ENCODE peak calls at places on chromosomes 11 and 22, in seven cellular contexts. I is astrocyte of the cerebellum, G is A673, Z is lower leg skin, B is endothelial cell, F is cardiac fibroblast, R is GM20000. Q is an unnamed sample.

GRCh38 chr22:31607696-31608095 is 54.3 kb downstream of the PISD start:
- DNase-seq in G (no peak), F (no peak), B (no peak), I (no peak), Z (no peak), R (no peak), Q (no peak)

GRCh38 chr11:111819161-111820058 is 52.0 kb downstream of the ALG9 start:
- DNase-seq in I (peak), G (peak), R (no peak), Z (no peak), F (peak), B (no peak), Q (no peak)

GRCh38 chr11:44621140-44621681 is 55.7 kb downstream of the CD82 start:
- DNase-seq in R (peak), G (peak), F (peak), Z (peak), B (peak), I (no peak), Q (peak)

GRCh38 chr11:16612801-16613400 is 125.5 kb upstream of the C11orf58 start:
- DNase-seq in I (no peak), B (peak), F (no peak), G (peak), Z (no peak), R (peak), Q (no peak)

GRCh38 chr11:75219869-75220268 is 20.7 kb upstream of the TPBGL start:
- DNase-seq in I (no peak), Z (no peak), G (no peak), R (no peak), F (no peak), B (no peak), Q (no peak)

GRCh38 chr11:119130662-119131061 is 9.3 kb downstream of the HINFP start:
- DNase-seq in Z (no peak), R (no peak), I (no peak), F (peak), B (no peak), G (no peak), Q (no peak)

GRCh38 chr11:72217856-72218745 is 1.5 kb downstream of the FOLR2 start:
- DNase-seq in G (no peak), Z (no peak), R (no peak), F (no peak), B (no peak), I (no peak), Q (no peak)

GRCh38 chr22:31102441-31103081 is 4.8 kb downstream of the SELENOM start:
- DNase-seq in G (no peak), R (no peak), I (no peak), F (peak), B (no peak), Z (peak), Q (no peak)

DNA sequence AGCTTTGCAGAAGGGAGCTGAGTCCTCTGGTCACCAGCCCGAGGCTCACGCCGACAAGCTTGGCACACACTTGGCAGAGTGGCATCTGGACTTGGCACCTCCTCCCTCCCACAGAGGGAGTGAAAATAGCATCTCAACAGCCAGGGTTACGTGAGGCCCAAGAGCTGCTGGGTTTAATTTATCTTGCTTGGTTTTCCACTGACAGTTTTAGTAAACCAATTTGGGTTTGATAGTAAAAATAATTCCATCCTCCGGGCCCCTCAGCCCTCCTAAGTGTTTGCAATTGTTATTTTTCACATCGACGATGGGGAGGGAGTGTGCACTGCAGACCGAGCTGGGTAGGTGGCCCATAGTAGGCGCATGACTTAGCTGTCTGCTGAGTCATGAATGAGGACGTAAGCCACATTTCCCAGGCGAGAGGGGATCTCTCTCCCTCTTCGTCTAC is 107.6 kb upstream of the ASPHD2 start:
- DNase-seq in G (no peak), I (no peak), B (no peak), Z (peak), R (no peak), F (peak), Q (no peak)
- TF ChIP-seq CTCF in G (no peak), I (no peak), B (no peak), Z (no peak), R (no peak), F (no peak), Q (no peak)

GRCh38 chr11:66687831-66688281 is 10.2 kb upstream of the RBM4B start:
- DNase-seq in Z (no peak), R (peak), G (no peak), F (no peak), I (no peak), B (no peak), Q (no peak)

GRCh38 chr11:66688561-66689534 is 11.2 kb upstream of the RBM4B start:
- DNase-seq in I (no peak), F (no peak), R (no peak), B (no peak), Z (no peak), G (no peak), Q (no peak)

GRCh38 chr11:66686100-66686785 is 8.6 kb upstream of the RBM4B start:
- DNase-seq in G (no peak), R (no peak), I (no peak), B (no peak), Z (no peak), F (no peak), Q (no peak)

GRCh38 chr11:66685276-66686099 is 7.8 kb upstream of the RBM4B start:
- DNase-seq in Z (peak), F (no peak), G (no peak), B (no peak), R (no peak), I (no peak), Q (no peak)

GRCh38 chr11:66686801-66687750 is 9.4 kb upstream of the RBM4B start:
- DNase-seq in R (peak), Z (peak), I (no peak), B (no peak), F (no peak), G (no peak), Q (no peak)
- TF ChIP-seq CTCF in R (no peak), Z (no peak), I (no peak), B (no peak), F (no peak), G (no peak), Q (no peak)

DNA sequence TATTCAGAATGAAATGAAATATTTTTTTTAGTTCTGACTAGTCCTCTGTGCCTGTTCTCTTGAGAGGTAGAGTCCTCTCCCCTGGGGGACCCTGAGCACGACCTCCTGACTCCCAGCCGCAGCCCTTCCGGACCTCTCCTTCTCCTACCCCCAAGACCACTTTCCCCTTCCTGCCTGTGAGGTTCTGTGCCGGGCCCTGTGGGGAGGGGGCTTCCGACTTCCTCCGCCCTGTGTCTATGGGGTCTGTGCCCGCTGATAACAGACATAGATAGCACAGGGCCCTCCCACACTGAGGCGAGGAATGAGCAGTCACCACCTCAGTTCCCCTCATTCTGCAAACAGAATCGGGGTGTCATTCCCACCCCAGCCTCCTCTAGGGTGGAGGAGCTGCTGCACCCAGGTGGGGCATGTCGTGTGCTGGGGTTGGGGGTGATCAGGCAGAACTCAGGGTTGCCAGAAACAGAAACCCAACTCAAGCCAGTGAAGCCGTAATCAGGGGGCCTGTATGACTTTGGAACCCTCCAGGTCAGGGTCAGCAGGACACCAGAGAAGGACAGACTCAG is 11.8 kb upstream of the PKP3 start:
- DNase-seq in B (no peak), F (no peak), Z (no peak), R (no peak), G (no peak), I (no peak), Q (no peak)
- TF ChIP-seq CTCF in B (no peak), F (no peak), Z (no peak), R (no peak), G (no peak), I (no peak), Q (no peak)

GRCh38 chr11:125750629-125751028 is 4.5 kb downstream of the PATE1 start:
- DNase-seq in Z (no peak), B (no peak), I (no peak), F (no peak), R (no peak), G (no peak), Q (no peak)
- TF ChIP-seq CTCF in Z (no peak), B (no peak), I (no peak), F (no peak), R (no peak), G (peak), Q (no peak)

GRCh38 chr11:108027057-108027456 is 18.4 kb downstream of the CUL5 start:
- DNase-seq in F (no peak), B (no peak), Z (no peak), R (no peak), I (no peak), G (peak), Q (no peak)
- TF ChIP-seq CTCF in F (peak), B (no peak), Z (no peak), R (no peak), I (peak), G (peak), Q (peak)

DNA sequence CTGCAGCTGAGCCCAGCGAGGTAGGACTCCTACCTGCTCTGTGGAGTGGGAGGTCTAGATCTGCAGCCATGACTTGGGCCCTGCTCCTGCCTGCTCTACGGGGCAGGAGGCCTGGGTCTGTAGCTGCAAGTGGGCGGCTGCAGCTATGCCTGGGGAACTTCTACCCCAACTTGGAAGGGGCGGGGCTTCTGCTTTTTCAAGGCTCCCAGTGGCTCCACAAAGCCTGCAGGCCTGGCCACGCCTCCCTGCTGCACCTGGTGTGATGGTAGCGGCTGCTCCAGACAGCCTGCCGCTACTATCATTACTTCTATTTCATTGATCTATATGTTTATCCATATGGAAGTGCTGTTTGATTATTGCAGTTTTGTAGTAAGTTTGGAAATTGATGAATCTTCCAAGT is 121.2 kb downstream of the NELL1 start:
- DNase-seq in B (no peak), R (no peak), I (no peak), G (no peak), Z (no peak), F (no peak), Q (no peak)
- TF ChIP-seq CTCF in B (no peak), R (no peak), I (no peak), G (no peak), Z (no peak), F (no peak), Q (no peak)

DNA sequence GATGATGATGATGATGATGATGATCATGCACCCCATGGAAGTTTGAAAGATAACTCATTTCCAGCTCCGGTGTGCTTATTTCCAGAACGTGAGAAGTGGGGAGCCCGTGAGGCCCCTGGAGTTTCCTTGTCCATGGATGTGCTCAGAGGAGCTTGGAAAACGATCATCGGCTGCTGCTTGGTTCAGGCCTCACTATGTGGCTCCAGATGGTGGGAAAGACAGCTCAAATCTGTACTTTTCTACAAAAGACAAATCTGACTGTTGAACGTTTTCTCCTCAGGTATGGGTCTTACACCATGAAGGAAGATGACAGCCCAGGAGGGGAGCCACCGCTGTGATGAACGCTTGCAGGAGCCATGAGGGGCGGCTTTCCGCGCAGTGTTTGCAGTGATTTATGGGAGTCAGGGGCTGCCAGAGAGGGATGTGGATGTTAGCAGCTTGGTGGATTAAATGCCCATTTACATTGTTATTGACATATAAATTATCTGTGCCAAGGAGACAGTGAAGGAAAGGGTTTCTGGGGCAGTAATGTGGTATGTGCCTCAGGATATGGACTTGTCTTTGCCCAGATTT is 109.4 kb upstream of the E2F8 start:
- DNase-seq in Z (no peak), I (no peak), G (no peak), B (no peak), R (no peak), F (no peak), Q (no peak)
- TF ChIP-seq CTCF in Z (no peak), I (no peak), G (no peak), B (no peak), R (no peak), F (no peak), Q (no peak)

DNA sequence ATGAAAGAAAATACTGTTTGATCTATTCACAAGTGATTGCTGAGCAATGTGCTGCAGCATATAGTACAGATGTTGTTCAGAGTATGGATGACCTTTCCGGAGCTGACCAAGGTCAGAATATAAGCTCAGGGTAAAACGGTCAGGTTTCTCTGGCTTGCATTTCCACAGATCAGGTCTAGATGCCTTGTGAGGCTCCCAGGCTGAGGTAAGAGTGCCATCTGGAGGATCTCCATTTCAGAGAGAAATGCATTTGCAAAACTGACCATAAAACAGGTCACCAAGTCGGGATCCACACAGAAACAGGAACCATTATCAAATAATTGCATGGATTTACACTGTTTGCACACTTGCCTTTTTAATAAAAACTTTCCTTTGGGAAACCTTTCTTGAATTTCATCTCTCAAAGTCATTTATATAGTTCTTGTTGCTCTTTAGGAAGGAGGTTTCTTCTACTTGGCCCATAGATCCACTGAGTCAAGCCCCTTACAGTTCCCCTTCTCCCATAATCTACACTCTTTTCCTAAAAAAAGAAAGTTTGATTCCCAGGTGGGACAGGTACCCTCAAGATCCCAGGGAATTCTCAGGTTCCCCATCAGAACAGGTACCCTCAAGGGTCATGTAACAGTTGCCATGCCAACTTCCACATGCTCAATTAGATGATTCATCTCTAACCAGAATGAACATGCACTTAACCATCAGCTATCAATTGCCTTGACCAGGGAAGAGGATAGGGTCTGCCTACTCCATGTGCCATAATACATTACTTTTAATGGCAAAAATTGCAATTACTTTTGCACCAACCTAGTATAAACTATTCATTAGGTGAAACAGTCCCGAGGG is 25.0 kb upstream of the TMPRSS5 start:
- DNase-seq in B (peak), F (peak), Z (no peak), G (peak), I (peak), R (peak), Q (peak)
- TF ChIP-seq CTCF in B (no peak), F (peak), Z (no peak), G (peak), I (peak), R (peak), Q (no peak)

GRCh38 chr11:26994579-26995210 is 783 bp downstream of the FIBIN start:
- DNase-seq in G (no peak), Z (peak), R (no peak), B (no peak), F (peak), I (no peak), Q (no peak)
- TF ChIP-seq CTCF in G (no peak), Z (no peak), R (no peak), B (no peak), F (no peak), I (no peak), Q (no peak)